ENCODE peak calls at places on chromosomes 6 and 20, in four cellular contexts. U, W, C and K are unnamed samples.

GRCh38 chr20:4366076-4366475 is 350.7 kb upstream of the RNF24 start:
- DNase-seq in U (no peak), W (no peak), C (no peak), K (no peak)

GRCh38 chr6:27726620-27727023 is 185.6 kb downstream of the OR2B2 start:
- DNase-seq in U (peak), W (peak), C (no peak), K (no peak)

GRCh38 chr6:72649032-72649984 is 27.4 kb downstream of the KCNQ5 start:
- DNase-seq in U (no peak), W (no peak), C (no peak), K (no peak)

GRCh38 chr20:15708984-15709598 is 864.2 kb downstream of the KIF16B start:
- DNase-seq in U (no peak), W (peak), C (peak), K (peak)

GRCh38 chr6:111606620-111607115 is 990 bp upstream of the TRAF3IP2 start:
- DNase-seq in U (no peak), W (no peak), C (no peak), K (no peak)

GRCh38 chr6:143939364-143939763 is 68.7 kb downstream of the PLAGL1 start:
- DNase-seq in U (no peak), W (no peak), C (no peak), K (no peak)

GRCh38 chr20:25470045-25470444 is 62.6 kb downstream of the GINS1 start:
- DNase-seq in U (peak), W (peak), C (peak), K (peak)

GRCh38 chr6:87431263-87431662 is 23.5 kb downstream of the CFAP206 start:
- DNase-seq in U (no peak), W (no peak), C (no peak), K (no peak)

GRCh38 chr6:17473554-17473953 is 80.2 kb downstream of the CAP2 start:
- DNase-seq in U (no peak), W (no peak), C (no peak), K (no peak)

GRCh38 chr6:11096109-11096508 is 2.5 kb downstream of the SMIM13 start:
- DNase-seq in U (peak), W (peak), C (peak), K (peak)

GRCh38 chr6:69835414-69836179 is 30.8 kb upstream of the COL19A1 start:
- DNase-seq in U (peak), W (peak), C (peak), K (peak)

GRCh38 chr20:61969806-61970205 is 95.9 kb downstream of the TAF4 start:
- DNase-seq in U (no peak), W (no peak), C (no peak), K (no peak)

GRCh38 chr6:122947355-122947754 is 48.7 kb upstream of the CLVS2 start:
- DNase-seq in U (peak), W (no peak), C (peak), K (peak)

GRCh38 chr20:63071541-63072181 is 64.9 kb upstream of the BHLHE23 start:
- DNase-seq in U (no peak), W (no peak), C (peak), K (no peak)

GRCh38 chr20:6733965-6734364 is 33.5 kb upstream of the BMP2 start:
- DNase-seq in U (no peak), W (no peak), C (no peak), K (no peak)

GRCh38 chr6:456358-456857 is 64.9 kb downstream of the IRF4 start:
- DNase-seq in U (no peak), W (no peak), C (no peak), K (no peak)

GRCh38 chr6:36120539-36120938 is 9.8 kb upstream of the MAPK13 start:
- DNase-seq in U (no peak), W (no peak), C (no peak), K (peak)

GRCh38 chr6:44250718-44251123 is 3.8 kb downstream of the HSP90AB1 start:
- DNase-seq in U (no peak), W (no peak), C (no peak), K (no peak)

GRCh38 chr6:16157909-16158308 is 29.0 kb downstream of the MYLIP start:
- DNase-seq in U (no peak), W (no peak), C (peak), K (no peak)

GRCh38 chr20:25484911-25485511 is 77.5 kb downstream of the GINS1 start:
- DNase-seq in U (no peak), W (no peak), C (no peak), K (no peak)

GRCh38 chr20:47392015-47392720 is 35.7 kb upstream of the ZMYND8 start:
- DNase-seq in U (peak), W (peak), C (peak), K (no peak)

GRCh38 chr6:68689910-68690309 is 54.8 kb downstream of the ADGRB3 start:
- DNase-seq in U (no peak), W (no peak), C (no peak), K (no peak)

GRCh38 chr20:21353236-21353635 is 44.1 kb downstream of the NKX2-4 start:
- DNase-seq in U (no peak), W (no peak), C (no peak), K (no peak)

DNA sequence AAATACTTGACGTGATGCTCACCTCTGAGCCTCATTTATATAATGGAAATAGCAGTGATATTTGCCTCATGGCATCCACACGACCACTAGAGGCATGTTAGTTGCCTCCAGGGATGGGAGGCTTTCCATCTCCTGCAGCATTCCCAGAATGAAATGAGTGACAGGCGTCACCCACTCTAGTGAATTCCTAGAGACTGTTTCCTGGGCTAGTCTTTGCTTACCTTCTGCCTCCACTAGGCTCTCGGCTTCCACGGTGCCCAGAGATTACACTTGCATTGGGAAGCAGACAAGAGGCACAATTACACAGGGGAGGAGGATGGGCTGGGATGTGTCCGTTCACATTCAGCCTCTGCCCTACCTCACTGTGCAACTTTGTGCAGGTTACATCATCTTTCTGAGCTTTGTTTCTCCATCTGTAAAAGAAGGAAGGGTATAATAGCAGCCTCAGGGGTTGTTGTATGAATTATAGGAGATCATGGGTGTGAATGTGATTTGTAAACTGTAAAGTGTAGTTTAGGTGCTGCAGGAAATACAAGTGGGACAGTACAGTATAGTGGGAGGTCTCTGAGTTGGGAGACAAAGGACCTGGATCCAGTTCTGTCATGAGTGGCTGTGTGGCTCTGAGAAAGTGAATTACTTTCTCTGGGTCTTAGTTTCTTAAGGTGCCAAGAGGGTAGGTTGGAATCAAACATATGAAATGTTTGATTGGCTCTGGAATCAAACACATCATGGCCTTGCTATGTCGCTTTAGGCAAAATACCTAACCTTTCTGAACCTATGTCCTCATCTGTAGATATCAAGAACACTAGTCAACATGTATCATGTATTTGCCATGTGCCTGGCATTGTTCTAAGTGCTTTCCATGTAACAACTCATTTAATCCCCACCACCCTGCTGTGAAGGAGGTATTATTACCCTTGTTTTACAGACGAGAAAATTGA is 3.6 kb upstream of the VSTM2L start:
- DNase-seq in U (no peak), W (no peak), C (no peak), K (no peak)
- TF ChIP-seq JUND in U (no peak), W (no peak), C (no peak), K (no peak)

GRCh38 chr6:108876929-108877775 is 28.9 kb downstream of the ARMC2 start:
- DNase-seq in U (no peak), W (no peak), C (no peak), K (no peak)
- TF ChIP-seq JUND in U (no peak), W (no peak), C (no peak), K (no peak)

GRCh38 chr20:54624701-54625472 is 149.5 kb downstream of the DOK5 start:
- DNase-seq in U (no peak), W (no peak), C (no peak), K (no peak)

GRCh38 chr20:54625497-54625896 is 150.1 kb downstream of the DOK5 start:
- DNase-seq in U (no peak), W (no peak), C (no peak), K (no peak)

GRCh38 chr20:54623923-54624569 is 148.7 kb downstream of the DOK5 start:
- DNase-seq in U (no peak), W (no peak), C (no peak), K (no peak)

GRCh38 chr20:54619181-54619580 is 143.8 kb downstream of the DOK5 start:
- DNase-seq in U (peak), W (no peak), C (no peak), K (no peak)

GRCh38 chr20:54622338-54623280 is 147.2 kb downstream of the DOK5 start:
- DNase-seq in U (no peak), W (no peak), C (no peak), K (no peak)
- TF ChIP-seq JUND in U (no peak), W (no peak), C (no peak), K (no peak)

DNA sequence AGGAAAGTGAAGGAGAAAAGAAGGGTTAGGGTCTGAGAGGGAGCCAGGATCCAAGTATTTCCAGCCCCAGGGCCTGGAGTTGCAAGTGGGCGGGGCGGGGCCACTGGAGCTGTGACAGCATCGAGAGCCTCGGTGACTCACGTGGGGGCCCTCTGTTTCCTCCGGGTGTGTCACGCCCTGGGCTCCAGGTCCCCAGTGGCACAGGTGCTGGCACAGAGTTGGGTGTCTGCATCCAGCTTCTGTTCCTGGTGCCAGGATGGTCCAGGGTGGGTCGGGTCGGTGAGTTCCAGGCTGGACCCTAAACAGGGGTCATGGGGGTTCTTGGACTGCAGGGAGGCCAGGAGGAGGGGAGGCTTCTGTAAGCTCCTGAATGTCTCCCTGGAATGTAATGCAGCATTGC is 16.7 kb downstream of the RAET1L start:
- DNase-seq in U (peak), W (no peak), C (no peak), K (no peak)
- TF ChIP-seq JUND in U (no peak), W (no peak), C (no peak), K (no peak)

GRCh38 chr20:58017237-58017969 is 211.1 kb downstream of the ANKRD60 start:
- DNase-seq in U (peak), W (peak), C (no peak), K (peak)
- TF ChIP-seq JUND in U (peak), W (no peak), C (peak), K (no peak)

GRCh38 chr6:37819177-37819801 is at the start of gene ZFAND3:
- DNase-seq in U (peak), W (peak), C (peak), K (peak)

GRCh38 chr6:37816599-37817375 is 2.7 kb upstream of the ZFAND3 start:
- DNase-seq in U (no peak), W (peak), C (no peak), K (no peak)

GRCh38 chr6:37812835-37813234 is 6.7 kb upstream of the ZFAND3 start:
- DNase-seq in U (no peak), W (no peak), C (no peak), K (no peak)

GRCh38 chr6:37818536-37819176 is 871 bp upstream of the ZFAND3 start:
- DNase-seq in U (peak), W (peak), C (peak), K (peak)

DNA sequence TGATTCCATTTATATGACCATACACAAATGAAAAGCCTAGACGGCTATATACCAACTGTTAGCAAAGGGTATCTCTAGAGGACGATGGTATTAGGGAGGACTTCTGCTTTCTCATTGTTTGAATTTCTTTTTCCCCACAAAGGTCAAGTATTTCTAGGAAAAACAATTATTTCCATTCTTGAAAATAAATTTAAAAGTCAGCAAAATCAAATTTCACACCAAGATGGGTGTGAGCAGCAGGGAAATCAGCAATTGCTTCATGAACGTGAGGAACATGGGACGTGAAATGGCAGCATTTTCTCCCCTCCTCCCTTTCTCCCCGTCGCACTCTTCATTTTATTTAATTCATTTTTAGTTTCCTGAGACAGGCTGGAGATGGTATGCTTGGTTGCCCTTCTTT is 5.2 kb upstream of the ZFAND3 start:
- DNase-seq in U (no peak), W (no peak), C (no peak), K (no peak)
- TF ChIP-seq JUND in U (no peak), W (no peak), C (no peak), K (no peak)

GRCh38 chr6:109349419-109349987 is 32.8 kb downstream of the CD164 start:
- DNase-seq in U (no peak), W (peak), C (peak), K (peak)
- TF ChIP-seq JUND in U (no peak), W (no peak), C (no peak), K (no peak)

GRCh38 chr20:54212226-54212625 is 4.3 kb downstream of the PFDN4 start:
- DNase-seq in U (no peak), W (no peak), C (no peak), K (no peak)

GRCh38 chr20:54209216-54209813 is 1.4 kb downstream of the PFDN4 start:
- DNase-seq in U (no peak), W (peak), C (no peak), K (peak)

GRCh38 chr20:54207053-54207742 is 689 bp upstream of the PFDN4 start:
- DNase-seq in U (no peak), W (no peak), C (no peak), K (no peak)

GRCh38 chr20:54207743-54208491 is at the start of gene PFDN4:
- DNase-seq in U (peak), W (peak), C (peak), K (peak)

GRCh38 chr20:54208492-54209044 is 681 bp downstream of the PFDN4 start:
- DNase-seq in U (no peak), W (peak), C (peak), K (no peak)
- TF ChIP-seq JUND in U (no peak), W (no peak), C (no peak), K (no peak)

GRCh38 chr6:89400050-89400449 is 12.0 kb downstream of the RRAGD start:
- DNase-seq in U (no peak), W (no peak), C (no peak), K (no peak)

GRCh38 chr6:89404512-89404911 is 7.6 kb downstream of the RRAGD start:
- DNase-seq in U (no peak), W (no peak), C (no peak), K (no peak)

GRCh38 chr6:89406157-89406556 is 5.9 kb downstream of the RRAGD start:
- DNase-seq in U (no peak), W (no peak), C (no peak), K (no peak)

GRCh38 chr6:89402776-89403175 is 9.3 kb downstream of the RRAGD start:
- DNase-seq in U (no peak), W (no peak), C (no peak), K (no peak)

DNA sequence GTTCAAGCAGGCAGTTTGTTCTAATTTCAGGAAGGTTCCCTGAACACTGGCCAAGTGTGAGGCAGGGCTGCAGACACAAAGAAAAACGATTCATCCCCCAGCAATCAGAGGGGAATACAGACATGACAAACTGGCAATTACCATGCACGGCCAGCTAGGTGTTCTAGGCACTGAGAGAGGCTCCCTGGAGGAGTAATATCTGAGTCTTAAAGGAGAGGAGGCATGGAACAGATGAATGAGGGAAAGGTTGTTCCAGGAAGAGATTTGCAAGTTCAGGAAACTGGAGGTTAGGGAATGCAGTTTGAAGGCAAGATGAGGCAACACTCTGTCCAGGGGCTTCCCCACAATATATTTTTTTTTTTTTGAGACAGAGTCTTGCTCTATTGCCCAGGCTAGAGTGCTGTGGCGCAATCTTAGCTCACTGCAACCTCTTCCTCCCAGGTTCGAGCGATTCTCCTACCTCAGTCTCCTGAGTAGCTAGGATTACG is 11.1 kb downstream of the RRAGD start:
- DNase-seq in U (no peak), W (no peak), C (no peak), K (no peak)
- TF ChIP-seq JUND in U (no peak), W (no peak), C (no peak), K (no peak)